ENCODE peak calls at places on chromosomes 3 and 15, in five cellular contexts. W is GM10248, Y is MCF 10A, E is cardiac fibroblast, F is glutamatergic neuron. P is an unnamed sample.

GRCh38 chr3:8658326-8659212 is 14.0 kb upstream of the SSUH2 start:
- DNase-seq in Y (peak), E (peak), W (peak), F (no peak), P (peak)

GRCh38 chr3:64257096-64257755 is 32.0 kb upstream of the PRICKLE2 start:
- DNase-seq in E (no peak), W (no peak), Y (no peak), F (no peak), P (peak)

GRCh38 chr3:104102386-104102785 is 1264.3 kb upstream of the ALCAM start:
- DNase-seq in F (no peak), W (peak), E (peak), Y (peak), P (peak)

GRCh38 chr3:16375891-16376290 is 110.9 kb downstream of the OXNAD1 start:
- DNase-seq in Y (no peak), W (no peak), F (no peak), E (no peak), P (no peak)

GRCh38 chr3:26989042-26989441 is 366.5 kb downstream of the LRRC3B start:
- DNase-seq in E (no peak), Y (no peak), F (no peak), W (no peak), P (no peak)

GRCh38 chr15:50182233-50183013 is 427 bp downstream of the SLC27A2 start:
- DNase-seq in E (peak), F (peak), W (peak), Y (peak), P (no peak)

GRCh38 chr15:39852237-39852636 is 67.8 kb downstream of the GPR176 start:
- DNase-seq in F (no peak), E (peak), W (no peak), Y (peak), P (no peak)

GRCh38 chr3:127026661-127027060 is 43.7 kb downstream of the PLXNA1 start:
- DNase-seq in Y (no peak), E (no peak), F (no peak), W (no peak), P (no peak)

GRCh38 chr3:102301155-102301554 is 133.7 kb upstream of the ZPLD1 start:
- DNase-seq in F (no peak), Y (no peak), W (no peak), E (no peak), P (peak)

GRCh38 chr3:159928071-159928491 is 60.6 kb upstream of the IL12A start:
- DNase-seq in F (no peak), E (peak), W (no peak), Y (peak), P (peak)

GRCh38 chr15:34993413-34993812 is 5.3 kb upstream of the ZNF770 start:
- DNase-seq in Y (no peak), W (no peak), F (no peak), E (no peak), P (peak)

GRCh38 chr15:81011593-81011992 is 10.9 kb downstream of the TLNRD1 start:
- DNase-seq in W (no peak), F (no peak), Y (no peak), E (peak), P (peak)

GRCh38 chr3:37491776-37492175 is 317.4 kb upstream of the LRRFIP2 start:
- DNase-seq in E (no peak), W (no peak), Y (no peak), F (no peak), P (no peak)

GRCh38 chr3:158109295-158109803 is 540 bp upstream of the RSRC1 start:
- DNase-seq in F (no peak), W (no peak), Y (no peak), E (no peak), P (no peak)

GRCh38 chr15:38010390-38010789 is 76.0 kb downstream of the TMCO5A start:
- DNase-seq in W (no peak), Y (no peak), E (no peak), F (no peak), P (no peak)

GRCh38 chr3:13012228-13012691 is 61.0 kb downstream of the IQSEC1 start:
- DNase-seq in Y (no peak), F (no peak), E (peak), W (peak), P (no peak)

GRCh38 chr3:8550619-8551018 is 49.0 kb downstream of the LMCD1 start:
- DNase-seq in E (peak), Y (no peak), F (no peak), W (no peak), P (no peak)

GRCh38 chr3:134485075-134485536 is 679 bp downstream of the ANAPC13 start:
- DNase-seq in Y (peak), E (peak), F (no peak), W (no peak), P (peak)

GRCh38 chr15:62994975-62995730 is 47.4 kb upstream of the TPM1 start:
- DNase-seq in E (no peak), Y (no peak), W (no peak), F (no peak), P (peak)

GRCh38 chr15:76904461-76905012 is 603 bp downstream of the SCAPER start:
- DNase-seq in Y (peak), E (peak), F (peak), W (peak), P (peak)

GRCh38 chr15:76901965-76902364 is 3.2 kb downstream of the SCAPER start:
- DNase-seq in E (no peak), Y (no peak), F (no peak), W (no peak), P (no peak)

GRCh38 chr15:76903251-76903681 is 1.9 kb downstream of the SCAPER start:
- DNase-seq in E (peak), W (peak), Y (peak), F (no peak), P (peak)

GRCh38 chr15:76905855-76906254 is 715 bp upstream of the SCAPER start:
- DNase-seq in W (no peak), F (no peak), Y (no peak), E (no peak), P (no peak)

DNA sequence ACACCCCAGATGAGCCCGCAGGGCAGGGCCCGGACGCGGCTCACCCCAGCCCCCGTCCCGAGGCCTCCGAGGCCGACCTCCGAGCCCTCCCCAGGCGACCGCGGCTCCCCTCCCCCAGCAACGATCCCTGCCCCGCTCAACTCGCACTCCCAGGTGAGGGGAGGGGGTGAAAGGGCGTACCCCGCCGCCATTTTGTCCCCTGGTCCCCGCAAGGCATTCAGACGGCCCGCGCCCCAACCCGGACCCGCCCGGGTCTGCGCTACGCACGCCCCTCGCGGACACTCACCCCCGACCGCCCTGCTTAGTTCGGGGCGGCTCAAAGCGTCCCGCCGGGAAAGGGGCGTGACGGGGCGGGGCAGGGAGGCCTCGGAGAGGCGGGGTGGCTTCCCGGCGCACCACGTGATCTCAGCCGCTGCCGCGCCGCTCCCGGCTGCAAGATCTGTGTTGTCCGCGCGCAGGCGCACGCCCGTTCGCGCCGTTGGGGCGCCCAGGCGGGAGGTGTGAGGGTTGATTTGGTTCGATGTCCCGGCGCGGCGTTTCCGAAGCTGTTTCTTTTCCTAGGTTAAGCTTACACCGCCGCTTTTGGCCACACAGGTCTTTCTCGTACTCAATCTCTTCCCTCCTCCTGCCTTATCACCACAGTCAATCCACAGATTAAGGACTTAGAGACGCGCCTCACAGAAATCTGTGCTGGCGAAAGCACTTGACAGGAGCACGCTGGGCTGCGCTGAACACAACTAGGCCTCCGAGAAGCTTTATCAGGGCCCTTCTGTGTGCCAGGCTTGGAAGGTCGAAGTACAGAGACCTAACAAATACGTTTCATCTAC is at the start of gene SCAPER:
- DNase-seq in Y (peak), W (peak), E (peak), F (peak), P (peak)
- TF ChIP-seq CTCF in Y (no peak), W (no peak), E (no peak), F (peak), P (no peak)

GRCh38 chr3:136351905-136352304 is 101.8 kb downstream of the PCCB start:
- DNase-seq in Y (no peak), W (no peak), F (no peak), E (no peak), P (no peak)
- TF ChIP-seq CTCF in Y (peak), W (no peak), F (peak), E (no peak), P (no peak)

DNA sequence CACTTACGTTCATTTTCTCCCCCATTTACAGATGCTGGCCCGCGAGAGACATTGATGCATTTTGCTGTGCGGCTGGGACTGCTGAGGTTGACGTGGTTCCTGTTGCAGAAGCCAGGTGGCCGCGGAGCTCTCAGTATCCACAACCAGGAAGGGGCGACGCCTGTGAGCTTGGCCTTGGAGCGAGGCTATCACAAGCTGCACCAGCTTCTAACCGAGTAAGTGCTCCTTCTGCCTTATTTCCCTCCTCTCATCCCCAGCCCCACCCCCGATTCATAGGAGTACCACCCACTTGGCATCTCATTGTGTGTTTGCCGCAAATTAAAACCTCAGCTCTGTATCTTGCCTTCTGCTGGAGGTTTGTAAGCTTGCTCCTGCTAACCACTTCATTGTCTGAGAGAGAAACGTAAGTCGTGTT is 163.3 kb downstream of the AKAP13 start:
- DNase-seq in W (no peak), F (peak), E (peak), Y (no peak), P (no peak)
- TF ChIP-seq CTCF in W (no peak), F (no peak), E (peak), Y (no peak), P (peak)

GRCh38 chr15:47551079-47551478 is 166.2 kb upstream of the SEMA6D start:
- DNase-seq in F (no peak), Y (no peak), E (no peak), W (no peak), P (peak)
- TF ChIP-seq CTCF in F (no peak), Y (no peak), E (no peak), W (no peak), P (no peak)

GRCh38 chr3:141542989-141543388 is 56.2 kb downstream of the RASA2 start:
- DNase-seq in W (no peak), F (no peak), Y (no peak), E (no peak), P (no peak)
- TF ChIP-seq CTCF in W (no peak), F (peak), Y (no peak), E (no peak), P (no peak)

GRCh38 chr3:172596394-172596706 is 73.1 kb upstream of the TNFSF10 start:
- DNase-seq in F (no peak), W (no peak), Y (no peak), E (no peak), P (no peak)
- TF ChIP-seq CTCF in F (no peak), W (no peak), Y (no peak), E (no peak), P (no peak)

DNA sequence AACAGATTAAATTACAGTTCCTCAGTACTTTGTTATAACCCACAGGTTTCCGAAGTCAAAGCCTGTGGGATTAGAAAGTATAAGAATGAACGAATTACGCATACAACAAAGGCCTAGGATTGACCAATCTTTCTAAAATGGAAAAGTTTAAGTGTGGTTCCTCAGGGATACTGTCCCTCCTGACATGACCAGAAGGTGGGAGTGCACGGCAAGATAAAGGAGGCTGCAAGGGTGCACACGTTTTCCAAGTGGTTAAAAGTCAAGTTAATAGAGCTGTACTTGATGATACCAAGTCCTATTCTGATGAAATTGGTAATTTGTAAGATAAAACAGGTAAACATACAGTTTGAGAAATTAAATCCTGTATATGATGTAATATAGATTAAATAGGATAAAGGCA is 96.2 kb downstream of the ALDH1A2 start:
- DNase-seq in F (no peak), E (peak), W (no peak), Y (peak), P (peak)
- TF ChIP-seq CTCF in F (no peak), E (peak), W (no peak), Y (peak), P (peak)

GRCh38 chr3:52012699-52013098 is 17.0 kb upstream of the RPL29 start:
- DNase-seq in F (no peak), E (no peak), Y (no peak), W (no peak), P (no peak)

GRCh38 chr3:52017467-52018065 is 21.9 kb upstream of the RPL29 start:
- DNase-seq in F (no peak), E (no peak), Y (no peak), W (no peak), P (no peak)

GRCh38 chr3:52015431-52016256 is 19.9 kb upstream of the RPL29 start:
- DNase-seq in E (no peak), F (no peak), W (no peak), Y (no peak), P (no peak)

GRCh38 chr3:52014613-52015012 is 18.9 kb upstream of the RPL29 start:
- DNase-seq in F (no peak), Y (no peak), E (no peak), W (no peak), P (no peak)

GRCh38 chr3:52013802-52014598 is 18.3 kb upstream of the RPL29 start:
- DNase-seq in W (no peak), F (no peak), Y (no peak), E (no peak), P (no peak)
- TF ChIP-seq CTCF in W (no peak), F (no peak), Y (no peak), E (peak), P (peak)

DNA sequence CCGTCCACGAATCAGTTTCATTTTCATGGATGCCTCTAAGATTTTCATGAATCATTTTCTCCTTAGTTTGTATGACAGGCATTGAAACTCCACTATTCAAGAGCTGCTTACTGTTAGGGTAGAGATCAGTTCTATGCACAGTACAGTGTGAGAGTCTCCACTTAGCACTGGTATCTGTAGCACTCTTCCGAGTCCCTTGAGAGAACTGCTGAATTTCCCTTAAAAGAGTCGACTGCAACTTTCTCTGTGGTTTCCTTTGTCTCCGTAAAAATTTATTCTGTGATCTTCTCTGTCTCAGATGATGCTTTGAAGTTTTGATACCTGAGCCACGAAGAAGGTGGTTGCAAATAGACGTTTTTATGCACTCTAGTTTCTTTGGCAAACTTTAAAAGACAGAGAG is 14.8 kb downstream of the GTPBP8 start:
- DNase-seq in E (no peak), Y (no peak), F (no peak), W (no peak), P (no peak)
- TF ChIP-seq CTCF in E (no peak), Y (no peak), F (no peak), W (no peak), P (no peak)

GRCh38 chr3:125481786-125482185 is 38.2 kb downstream of the SNX4 start:
- DNase-seq in Y (no peak), W (no peak), F (no peak), E (no peak), P (no peak)

GRCh38 chr3:125482406-125482805 is 37.6 kb downstream of the SNX4 start:
- DNase-seq in F (no peak), Y (no peak), E (no peak), W (no peak), P (no peak)

GRCh38 chr3:125479091-125479490 is 40.9 kb downstream of the SNX4 start:
- DNase-seq in Y (no peak), E (no peak), W (no peak), F (no peak), P (no peak)

GRCh38 chr3:125478321-125478720 is 41.7 kb downstream of the SNX4 start:
- DNase-seq in W (no peak), F (no peak), Y (peak), E (peak), P (no peak)

GRCh38 chr3:125480656-125481374 is 39.2 kb downstream of the SNX4 start:
- DNase-seq in E (peak), W (no peak), Y (peak), F (no peak), P (peak)
- TF ChIP-seq CTCF in E (no peak), W (no peak), Y (no peak), F (no peak), P (no peak)